ENCODE peak calls at places on chromosomes 13 and 19, in five cellular contexts. D, G, E, K and U are unnamed samples.
A peak's percentile ranks its signal among the peaks of the same experiment; 100 is the strongest.

GRCh38 chr19:15276620-15277019 is 44.4 kb upstream of the EPHX3 start:
- DNase-seq in D (no peak), G (no peak), E (no peak), K (no peak), U (no peak)

GRCh38 chr19:1999856-2000515 is 15.5 kb downstream of the BTBD2 start:
- DNase-seq in D (no peak), G (no peak), E (no peak), K (no peak), U (no peak)

GRCh38 chr19:47158879-47159509 is 28.4 kb downstream of the SAE1 start:
- DNase-seq in D (no peak), G (no peak), E (no peak), K (no peak), U (no peak)

GRCh38 chr19:35509018-35509652 is 4.3 kb downstream of the DMKN start:
- DNase-seq in D (peak; percentile 88), G (no peak), E (peak; percentile 71), K (peak; percentile 71), U (peak; percentile 56)

GRCh38 chr19:6668696-6669095 is 1.3 kb downstream of the TNFSF14 start:
- DNase-seq in D (no peak), G (no peak), E (no peak), K (no peak), U (no peak)

GRCh38 chr13:39616087-39616694 is 13.2 kb upstream of the LHFPL6 start:
- DNase-seq in D (peak; percentile 40), G (peak; percentile 36), E (no peak), K (peak; percentile 31), U (no peak)

GRCh38 chr13:94967183-94968039 is 255.1 kb upstream of the SOX21 start:
- DNase-seq in D (peak; percentile 9), G (no peak), E (peak; percentile 29), K (no peak), U (peak; percentile 49)

GRCh38 chr13:69389899-69390298 is 717.7 kb upstream of the ATXN8OS start:
- DNase-seq in D (no peak), G (no peak), E (no peak), K (no peak), U (no peak)

GRCh38 chr13:41411536-41411935 is 45.8 kb upstream of the RGCC start:
- DNase-seq in D (no peak), G (no peak), E (no peak), K (no peak), U (no peak)

GRCh38 chr19:51253088-51253806 is 2.4 kb downstream of the SIGLECL1 start:
- DNase-seq in D (no peak), G (no peak), E (no peak), K (no peak), U (no peak)

GRCh38 chr19:50313812-50314536 is 15.2 kb downstream of the KCNC3 start:
- DNase-seq in D (peak; percentile 49), G (no peak), E (no peak), K (no peak), U (peak; percentile 42)

GRCh38 chr13:44919103-44919804 is 70.0 kb downstream of the NUFIP1 start:
- DNase-seq in D (no peak), G (no peak), E (no peak), K (no peak), U (no peak)

GRCh38 chr19:49567722-49568454 is 12.5 kb downstream of the NOSIP start:
- DNase-seq in D (no peak), G (no peak), E (no peak), K (peak; percentile 57), U (peak; percentile 67)

GRCh38 chr13:52832268-52832667 is 16.2 kb downstream of the PCDH8 start:
- DNase-seq in D (no peak), G (no peak), E (no peak), K (no peak), U (no peak)

GRCh38 chr19:45598267-45599011 is 3.6 kb downstream of the GPR4 start:
- DNase-seq in D (peak; percentile 15), G (peak; percentile 53), E (no peak), K (no peak), U (no peak)

GRCh38 chr19:3266792-3267469 is 42.5 kb downstream of the CELF5 start:
- DNase-seq in D (no peak), G (no peak), E (no peak), K (no peak), U (no peak)

GRCh38 chr13:45352031-45352430 is 11.0 kb upstream of the TPT1 start:
- DNase-seq in D (no peak), G (no peak), E (no peak), K (no peak), U (no peak)

GRCh38 chr19:29188289-29188688 is 24.7 kb downstream of the UQCRFS1 start:
- DNase-seq in D (no peak), G (no peak), E (no peak), K (no peak), U (no peak)

GRCh38 chr19:45613926-45614725 is 12.1 kb upstream of the GPR4 start:
- DNase-seq in D (no peak), G (no peak), E (peak; percentile 31), K (peak; percentile 73), U (no peak)

GRCh38 chr19:47275866-47276461 is 1.3 kb downstream of the INAFM1 start:
- DNase-seq in D (no peak), G (peak; percentile 77), E (no peak), K (no peak), U (no peak)

GRCh38 chr13:30713133-30713532 is 22.2 kb upstream of the ALOX5AP start:
- DNase-seq in D (no peak), G (peak; percentile 57), E (no peak), K (peak; percentile 20), U (peak; percentile 52)

GRCh38 chr13:99322297-99323103 is 15.3 kb upstream of the GPR183 start:
- DNase-seq in D (no peak), G (no peak), E (no peak), K (no peak), U (no peak)

GRCh38 chr19:21023901-21024300 is 3.4 kb downstream of the ZNF430 start:
- DNase-seq in D (no peak), G (no peak), E (no peak), K (no peak), U (no peak)

GRCh38 chr13:49561064-49561410 is 24.3 kb downstream of the RCBTB1 start:
- DNase-seq in D (peak; percentile 53), G (peak; percentile 54), E (no peak), K (no peak), U (no peak)

GRCh38 chr13:21686761-21687391 is 16.0 kb downstream of the FGF9 start:
- DNase-seq in D (no peak), G (no peak), E (no peak), K (no peak), U (no peak)

GRCh38 chr19:36775768-36776167 is 3.2 kb upstream of the ZNF850 start:
- DNase-seq in D (peak; percentile 34), G (peak; percentile 36), E (no peak), K (no peak), U (no peak)

GRCh38 chr19:21603431-21604153 is 98.2 kb downstream of the ZNF429 start:
- DNase-seq in D (no peak), G (no peak), E (no peak), K (no peak), U (no peak)

GRCh38 chr13:99542788-99543406 is 41.6 kb downstream of the TM9SF2 start:
- DNase-seq in D (no peak), G (no peak), E (no peak), K (peak; percentile 17), U (peak; percentile 81)

GRCh38 chr19:46659151-46660007 is 1.6 kb downstream of the DACT3 start:
- DNase-seq in D (peak; percentile 10), G (peak; percentile 47), E (no peak), K (peak; percentile 31), U (no peak)

GRCh38 chr19:15108145-15108844 is 1.1 kb downstream of the SYDE1 start:
- DNase-seq in D (no peak), G (no peak), E (no peak), K (no peak), U (no peak)

GRCh38 chr13:39538826-39539555 is 64.0 kb downstream of the LHFPL6 start:
- DNase-seq in D (no peak), G (no peak), E (no peak), K (no peak), U (no peak)

GRCh38 chr13:78121459-78122348 is 203.1 kb upstream of the EDNRB start:
- DNase-seq in D (peak; percentile 52), G (no peak), E (peak; percentile 46), K (peak; percentile 16), U (peak; percentile 67)

GRCh38 chr13:25196971-25197370 is 24.9 kb upstream of the AMER2 start:
- DNase-seq in D (no peak), G (no peak), E (no peak), K (no peak), U (no peak)

GRCh38 chr13:93603043-93603442 is 376.4 kb downstream of the GPC6 start:
- DNase-seq in D (no peak), G (no peak), E (no peak), K (no peak), U (no peak)

GRCh38 chr13:99265823-99266426 is 7.7 kb upstream of the GPR18 start:
- DNase-seq in D (no peak), G (no peak), E (no peak), K (no peak), U (no peak)

GRCh38 chr13:26989261-26990007 is 182.2 kb downstream of the USP12 start:
- DNase-seq in D (no peak), G (no peak), E (no peak), K (peak; percentile 4), U (no peak)

GRCh38 chr19:33804021-33804799 is 7.5 kb downstream of the KCTD15 start:
- DNase-seq in D (peak; percentile 97), G (peak; percentile 83), E (peak; percentile 95), K (peak; percentile 94), U (peak; percentile 93)

GRCh38 chr13:30463820-30464495 is 1.8 kb downstream of the HMGB1 start:
- DNase-seq in D (peak; percentile 72), G (peak; percentile 53), E (peak; percentile 61), K (peak; percentile 75), U (peak; percentile 90)

GRCh38 chr13:103908274-103908673 is 842.1 kb upstream of the SLC10A2 start:
- DNase-seq in D (no peak), G (no peak), E (no peak), K (no peak), U (no peak)

GRCh38 chr19:7862413-7862951 is 11.7 kb downstream of the PRR36 start:
- DNase-seq in D (peak; percentile 50), G (peak; percentile 35), E (peak; percentile 57), K (peak; percentile 81), U (peak; percentile 88)
- H3K27me3 ChIP-seq in D (no peaks in the 10 kb centered on the region), G (peaks cover 50% of the 10 kb centered on the region), E (peaks cover 49% of the 10 kb centered on the region), K (peaks cover 78% of the 10 kb centered on the region), U (no peaks in the 10 kb centered on the region)

GRCh38 chr19:18636969-18637629 is at the start of gene KLHL26:
- DNase-seq in D (no peak), G (peak; percentile 40), E (no peak), K (no peak), U (no peak)
- TF ChIP-seq POLR2A in D (peak; percentile 75), G (peak; percentile 52), E (no peak), K (peak; percentile 58), U (peak; percentile 40)

GRCh38 chr19:38862321-38863059 is 12.7 kb upstream of the HNRNPL start:
- DNase-seq in D (peak; percentile 71), G (peak; percentile 47), E (no peak), K (peak; percentile 59), U (peak; percentile 70)
- H3K27me3 ChIP-seq in D (no peaks in the 10 kb centered on the region), G (no peaks in the 10 kb centered on the region), E (no peaks in the 10 kb centered on the region), K (no peaks in the 10 kb centered on the region), U (no peaks in the 10 kb centered on the region)

GRCh38 chr19:55476100-55476775 is at the start of gene ZNF628:
- DNase-seq in D (peak; percentile 99), G (peak; percentile 100), E (peak; percentile 99), K (peak; percentile 99), U (peak; percentile 99)
- TF ChIP-seq POLR2A in D (peak; percentile 77), G (peak; percentile 63), E (peak; percentile 71), K (peak; percentile 84), U (peak; percentile 70)